ENCODE peak calls at places on chromosomes 5 and 9, in eight cellular contexts. J, L, M, E, F, D, R and G are unnamed samples.

GRCh38 chr9:132946624-132947295 is 2.3 kb upstream of the TSC1 start:
- DNase-seq in F (no peak), D (no peak), M (peak; percentile 35), J (peak; percentile 36), L (no peak), E (no peak), R (no peak), G (no peak)

GRCh38 chr5:10679336-10679988 is 81.6 kb downstream of the DAP start:
- DNase-seq in F (no peak), L (no peak), D (no peak), R (no peak), E (no peak), J (no peak), M (no peak), G (peak; percentile 62)

GRCh38 chr5:118558871-118559270 is 429.5 kb downstream of the DTWD2 start:
- DNase-seq in R (no peak), L (no peak), F (no peak), J (no peak), E (no peak), M (no peak), D (no peak), G (no peak)

GRCh38 chr5:36305571-36306326 is 4.0 kb upstream of the RANBP3L start:
- DNase-seq in J (peak; percentile 48), L (no peak), F (peak; percentile 66), R (peak; percentile 46), M (no peak), D (peak; percentile 47), E (peak; percentile 68), G (no peak)

GRCh38 chr9:79471577-79472543 is 99.9 kb upstream of the TLE4 start:
- DNase-seq in F (peak; percentile 78), D (peak; percentile 86), J (no peak), L (peak; percentile 34), M (peak; percentile 39), R (peak; percentile 26), E (no peak), G (peak; percentile 79)

GRCh38 chr5:134708301-134708700 is 30.0 kb upstream of the CAMLG start:
- DNase-seq in M (no peak), J (no peak), D (no peak), R (no peak), L (no peak), E (no peak), F (no peak), G (no peak)

GRCh38 chr9:17075758-17076485 is 58.9 kb upstream of the CNTLN start:
- DNase-seq in R (no peak), M (no peak), J (no peak), E (no peak), D (no peak), L (no peak), F (no peak), G (no peak)

GRCh38 chr9:135198889-135199288 is 111.4 kb downstream of the OLFM1 start:
- DNase-seq in F (no peak), M (peak; percentile 33), D (no peak), J (no peak), R (no peak), L (no peak), E (no peak), G (no peak)

GRCh38 chr5:9149988-9150387 is 395.9 kb downstream of the SEMA5A start:
- DNase-seq in M (no peak), D (no peak), L (no peak), R (no peak), J (no peak), F (no peak), E (no peak), G (no peak)

GRCh38 chr5:108143581-108143980 is 238.3 kb downstream of the FBXL17 start:
- DNase-seq in F (no peak), E (no peak), L (no peak), D (no peak), R (no peak), M (no peak), J (no peak), G (no peak)

GRCh38 chr5:84524491-84524890 is 139.8 kb upstream of the EDIL3 start:
- DNase-seq in L (no peak), E (no peak), J (no peak), D (no peak), R (no peak), F (no peak), M (no peak), G (no peak)

GRCh38 chr9:129551393-129551973 is 69.4 kb downstream of the C9orf50 start:
- DNase-seq in E (no peak), M (no peak), D (no peak), R (no peak), J (no peak), F (peak; percentile 52), L (no peak), G (no peak)

GRCh38 chr5:78563621-78564020 is 85.0 kb downstream of the LHFPL2 start:
- DNase-seq in L (no peak), R (no peak), F (no peak), D (no peak), J (no peak), M (no peak), E (no peak), G (no peak)

GRCh38 chr9:8282555-8282954 is 483.0 kb upstream of the DMAC1 start:
- DNase-seq in E (no peak), M (peak; percentile 52), L (no peak), F (no peak), D (no peak), R (no peak), J (no peak), G (no peak)

GRCh38 chr9:129613520-129614175 is 7.3 kb downstream of the C9orf50 start:
- DNase-seq in J (no peak), M (peak; percentile 77), E (no peak), L (no peak), R (no peak), D (no peak), F (peak; percentile 78), G (no peak)

GRCh38 chr5:80083115-80083890 is 48.2 kb downstream of the THBS4 start:
- DNase-seq in L (no peak), F (peak; percentile 70), E (no peak), M (peak; percentile 87), J (peak; percentile 37), D (peak; percentile 30), R (no peak), G (peak; percentile 31)

GRCh38 chr5:53303105-53303504 is 177.3 kb upstream of the FST start:
- DNase-seq in M (no peak), J (no peak), F (no peak), R (no peak), E (no peak), L (no peak), D (no peak), G (no peak)

GRCh38 chr5:10592598-10592997 is 28.7 kb downstream of the ANKRD33B start:
- DNase-seq in M (no peak), R (no peak), J (no peak), F (no peak), D (no peak), E (no peak), L (no peak), G (no peak)

GRCh38 chr9:79798450-79798849 is 226.7 kb downstream of the TLE4 start:
- DNase-seq in M (no peak), L (no peak), D (no peak), F (no peak), J (no peak), E (no peak), R (no peak), G (no peak)

GRCh38 chr5:159640376-159640775 is 275.9 kb upstream of the ADRA1B start:
- DNase-seq in J (no peak), E (no peak), D (no peak), F (no peak), R (no peak), M (no peak), L (no peak), G (no peak)

GRCh38 chr5:112264666-112265065 is 154.4 kb downstream of the EPB41L4A start:
- DNase-seq in D (no peak), L (no peak), M (no peak), E (no peak), F (no peak), J (no peak), R (no peak), G (no peak)
- H3K27ac ChIP-seq in D (no peak overlapping the region), L (no peak overlapping the region), M (no peak overlapping the region), E (no peak overlapping the region), F (no peak overlapping the region), J (no peak overlapping the region), R (no peak overlapping the region), G (no peak overlapping the region)

GRCh38 chr5:101942321-101942882 is 353.7 kb downstream of the SLCO4C1 start:
- DNase-seq in J (peak; percentile 13), R (peak; percentile 20), F (no peak), E (no peak), L (no peak), D (no peak), M (peak; percentile 66), G (no peak)
- TF ChIP-seq CTCF in J (peak; percentile 72), R (peak; percentile 53), F (no peak), E (peak; percentile 39), L (no peak), D (peak; percentile 37), M (peak; percentile 78), G (no peak)

DNA sequence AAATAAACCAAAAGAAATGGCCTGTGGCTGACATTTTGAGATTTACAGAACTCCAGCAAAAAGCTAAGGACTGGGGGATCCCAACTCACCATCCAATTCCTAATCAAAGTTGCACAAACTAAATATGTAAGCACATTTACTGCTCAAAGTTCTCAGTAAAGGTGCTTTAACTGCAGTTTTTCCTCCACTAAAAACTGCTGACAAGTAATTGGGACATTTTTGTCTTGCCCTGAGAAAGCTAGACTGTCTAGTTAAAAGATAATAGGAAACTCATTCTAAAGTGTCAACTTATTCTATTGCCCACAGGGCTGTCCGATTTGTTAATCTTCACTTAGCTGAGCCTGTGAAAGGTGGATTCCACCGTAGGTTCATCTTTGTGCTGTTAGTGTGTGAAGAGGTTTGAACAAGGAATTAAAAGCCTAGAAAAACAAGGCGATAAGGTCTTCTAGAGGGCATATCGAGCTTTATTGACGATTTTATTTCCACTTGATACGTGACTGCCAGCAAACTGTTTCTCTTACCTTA is 1.0 kb downstream of the DOCK8 start:
- DNase-seq in J (no peak), E (no peak), D (no peak), F (no peak), M (no peak), L (no peak), R (no peak), G (no peak)
- H3K27ac ChIP-seq in J (no peak overlapping the region), E (peak overlapping the region; percentile 89), D (peak overlapping the region; percentile 76), F (peak overlapping the region; percentile 74), M (no peak overlapping the region), L (no peak overlapping the region), R (peak overlapping the region; percentile 89), G (no peak overlapping the region)

DNA sequence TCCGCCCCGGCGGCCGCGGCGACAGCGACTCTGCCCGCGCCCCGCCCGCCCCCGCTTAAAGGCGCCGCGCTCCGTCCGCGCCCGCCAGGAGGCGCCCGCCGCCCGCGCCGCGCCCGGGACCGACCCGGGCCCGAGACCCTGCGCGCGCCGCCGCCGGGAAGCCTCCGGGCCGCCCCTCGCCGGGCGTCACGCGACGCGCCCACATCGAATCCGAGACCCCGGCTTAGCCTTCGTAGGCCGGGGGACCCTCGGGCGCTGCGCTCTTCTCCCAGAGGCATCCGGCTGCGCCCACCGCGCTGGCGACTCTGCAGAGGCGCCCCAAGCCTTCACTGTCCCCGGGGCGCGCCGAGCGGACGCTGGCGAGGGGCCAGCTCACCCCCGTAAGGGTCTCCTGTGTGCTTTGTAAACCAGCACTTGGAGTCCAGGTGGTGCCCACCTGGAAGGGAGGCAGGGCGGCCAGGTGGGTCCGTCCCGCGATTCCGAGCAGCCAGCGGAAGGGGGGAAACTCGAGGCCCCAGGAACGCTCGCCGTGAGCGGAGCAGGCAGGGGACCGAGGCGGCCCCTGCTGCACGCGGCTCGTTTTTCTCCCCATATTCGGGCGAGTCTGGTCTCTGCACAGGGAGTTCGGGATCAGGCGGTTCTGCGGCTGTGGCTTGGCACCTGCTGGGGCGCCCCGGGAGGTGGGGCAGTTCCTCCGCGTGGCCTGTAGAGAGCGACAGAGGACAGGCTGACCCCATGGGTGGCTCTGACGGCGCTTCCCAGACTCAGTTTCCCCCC is 432 bp upstream of the ABCA2 start:
- DNase-seq in E (peak; percentile 87), M (peak; percentile 95), L (peak; percentile 72), J (peak; percentile 72), D (no peak), F (no peak), R (peak; percentile 71), G (no peak)
- TF ChIP-seq CTCF in E (peak; percentile 37), M (no peak), L (no peak), J (no peak), D (no peak), F (no peak), R (peak; percentile 9), G (no peak)